ENCODE peak calls at places on chromosomes 13 and 19, in ten cellular contexts. S is fibroblast of lung, N is tibial artery, D is glutamatergic neuron, Y is B cell, O is fibroblast of mammary gland, I is H9, U is GM06990, W is endothelial cell of umbilical vein, K is neural crest cell. F is an unnamed sample.

GRCh38 chr13:32409561-32410440 is 18.1 kb downstream of the N4BP2L1 start:
- DNase-seq in W (peak), I (peak), U (no peak), S (peak), D (peak), N (peak), K (no peak), O (peak), Y (no peak), F (no peak)

GRCh38 chr19:16160445-16160942 is 12.8 kb downstream of the CIB3 start:
- DNase-seq in D (no peak), W (no peak), U (peak), O (no peak), Y (no peak), I (no peak), N (no peak), S (no peak), K (no peak), F (no peak)

GRCh38 chr19:41175825-41176734 is 16.9 kb upstream of the CYP2S1 start:
- DNase-seq in O (peak), S (peak), K (peak), W (no peak), D (no peak), N (peak), I (peak), U (no peak), Y (no peak), F (peak)

GRCh38 chr13:110610955-110611595 is 4.3 kb upstream of the NAXD start:
- DNase-seq in S (peak), Y (peak), U (peak), W (no peak), K (no peak), O (no peak), N (no peak), D (no peak), I (no peak), F (no peak)

GRCh38 chr13:20101467-20102316 is 59.2 kb downstream of the GJA3 start:
- DNase-seq in I (no peak), W (no peak), N (no peak), D (no peak), U (no peak), Y (no peak), S (no peak), K (no peak), O (no peak), F (no peak)

GRCh38 chr13:100673831-100674362 is 698 bp downstream of the TMTC4 start:
- DNase-seq in W (peak), N (no peak), U (peak), D (no peak), K (no peak), S (peak), O (peak), Y (peak), I (no peak), F (peak)

GRCh38 chr13:88288326-88288725 is 617.2 kb downstream of the SLITRK5 start:
- DNase-seq in O (no peak), D (no peak), U (no peak), K (no peak), Y (no peak), S (no peak), N (no peak), I (no peak), W (no peak), F (no peak)

GRCh38 chr19:17202249-17202648 is 12.9 kb upstream of the USE1 start:
- DNase-seq in O (peak), I (no peak), D (no peak), K (no peak), U (no peak), Y (no peak), N (no peak), S (no peak), W (peak), F (no peak)

GRCh38 chr19:47445937-47446402 is 25.7 kb downstream of the SLC8A2 start:
- DNase-seq in S (no peak), K (no peak), W (no peak), O (no peak), N (no peak), D (peak), Y (peak), I (peak), U (peak), F (peak)

GRCh38 chr19:55454787-55455243 is 6.6 kb downstream of the ISOC2 start:
- DNase-seq in O (peak), W (peak), K (peak), Y (peak), S (peak), N (no peak), I (peak), U (no peak), D (peak), F (peak)

GRCh38 chr13:113415032-113415431 is 38.3 kb downstream of the ADPRHL1 start:
- DNase-seq in K (no peak), N (no peak), I (no peak), U (no peak), W (no peak), S (no peak), Y (no peak), O (no peak), D (no peak), F (no peak)

GRCh38 chr13:26660185-26660584 is 100.4 kb downstream of the GPR12 start:
- DNase-seq in N (no peak), S (no peak), U (no peak), O (no peak), Y (no peak), W (no peak), D (no peak), I (no peak), K (no peak), F (no peak)

GRCh38 chr19:5349041-5349440 is 8.4 kb upstream of the PTPRS start:
- DNase-seq in N (no peak), O (no peak), D (no peak), W (no peak), K (no peak), Y (no peak), I (no peak), U (no peak), S (no peak), F (peak)

GRCh38 chr13:31234729-31235128 is 35.0 kb downstream of the B3GLCT start:
- DNase-seq in U (no peak), S (no peak), K (no peak), Y (no peak), N (no peak), O (peak), W (no peak), D (no peak), I (peak), F (no peak)

GRCh38 chr19:57351867-57352266 is 796 bp downstream of the ZNF304 start:
- DNase-seq in O (peak), D (no peak), U (no peak), N (no peak), W (no peak), Y (no peak), I (no peak), S (no peak), K (no peak), F (no peak)

GRCh38 chr13:111900390-111901180 is 166.4 kb upstream of the SOX1 start:
- DNase-seq in W (no peak), U (no peak), I (peak), S (no peak), O (no peak), D (no peak), K (no peak), N (no peak), Y (no peak), F (no peak)

GRCh38 chr13:37202264-37202663 is 96.8 kb upstream of the CSNK1A1L start:
- DNase-seq in K (no peak), D (no peak), O (no peak), U (no peak), N (no peak), S (peak), Y (no peak), W (no peak), I (no peak), F (no peak)

GRCh38 chr19:43790587-43790986 is 9.8 kb upstream of the KCNN4 start:
- DNase-seq in Y (no peak), S (no peak), I (no peak), O (no peak), U (no peak), K (no peak), D (no peak), W (no peak), N (no peak), F (no peak)

GRCh38 chr19:33348301-33349010 is 25.1 kb upstream of the CEBPG start:
- DNase-seq in S (no peak), N (peak), W (no peak), U (no peak), D (no peak), I (no peak), K (no peak), O (peak), Y (no peak), F (no peak)

GRCh38 chr13:113730145-113730750 is 28.8 kb upstream of the TMEM255B start:
- DNase-seq in I (no peak), S (no peak), D (no peak), W (no peak), K (no peak), Y (no peak), O (no peak), U (no peak), N (no peak), F (no peak)

GRCh38 chr13:68190826-68191225 is 960.7 kb upstream of the PCDH9 start:
- DNase-seq in K (no peak), N (no peak), D (no peak), I (no peak), S (peak), Y (no peak), O (peak), W (no peak), U (no peak), F (peak)

GRCh38 chr19:35395762-35396199 is 24.9 kb downstream of the GPR42 start:
- DNase-seq in W (no peak), I (peak), K (peak), D (peak), O (no peak), U (no peak), Y (no peak), N (no peak), S (no peak), F (no peak)

GRCh38 chr13:74290324-74290773 is 156.1 kb upstream of the KLF12 start:
- DNase-seq in S (peak), W (peak), I (peak), Y (peak), O (peak), N (no peak), U (peak), K (peak), D (no peak), F (no peak)

GRCh38 chr19:33301011-33301899 is 1.1 kb downstream of the CEBPA start:
- DNase-seq in I (no peak), Y (peak), K (no peak), O (no peak), W (no peak), U (no peak), D (peak), N (no peak), S (no peak), F (no peak)

GRCh38 chr19:55795021-55795420 is 26.1 kb downstream of the RFPL4AL1 start:
- DNase-seq in S (no peak), N (no peak), U (no peak), D (no peak), K (no peak), I (no peak), Y (no peak), O (no peak), W (no peak), F (no peak)

GRCh38 chr13:25112856-25113255 is 16.9 kb downstream of the PABPC3 start:
- DNase-seq in K (no peak), S (no peak), Y (no peak), I (no peak), O (no peak), W (no peak), D (no peak), N (no peak), U (no peak), F (no peak)

GRCh38 chr13:50026788-50027473 is 11.7 kb downstream of the KCNRG start:
- DNase-seq in U (peak), I (no peak), S (no peak), W (no peak), Y (peak), O (no peak), N (no peak), K (no peak), D (no peak), F (no peak)

GRCh38 chr13:102799544-102800144 is 725 bp downstream of the BIVM start:
- DNase-seq in I (peak), S (peak), W (no peak), K (peak), D (peak), U (no peak), O (peak), Y (no peak), N (no peak), F (no peak)

GRCh38 chr19:2476451-2477140 is 669 bp downstream of the GADD45B start:
- DNase-seq in I (no peak), O (peak), Y (peak), U (peak), N (peak), W (peak), S (no peak), K (no peak), D (no peak), F (no peak)

GRCh38 chr19:40512473-40513344 is 45.9 kb downstream of the SPTBN4 start:
- DNase-seq in W (no peak), D (peak), K (peak), S (no peak), Y (no peak), N (no peak), I (peak), O (no peak), U (no peak), F (no peak)

GRCh38 chr13:67557642-67558241 is 327.6 kb upstream of the PCDH9 start:
- DNase-seq in S (peak), U (no peak), W (no peak), O (no peak), K (no peak), I (no peak), D (no peak), N (no peak), Y (no peak), F (no peak)

GRCh38 chr13:51518847-51519246 is 65.4 kb upstream of the WDFY2 start:
- DNase-seq in D (no peak), U (no peak), I (no peak), S (no peak), W (no peak), K (no peak), O (peak), Y (no peak), N (no peak), F (no peak)

GRCh38 chr19:38650911-38651584 is 3.6 kb downstream of the ACTN4 start:
- DNase-seq in U (no peak), S (peak), W (peak), Y (no peak), K (no peak), O (peak), I (no peak), N (peak), D (no peak), F (no peak)

GRCh38 chr13:22278336-22278929 is 607.6 kb downstream of the FGF9 start:
- DNase-seq in W (no peak), N (peak), D (peak), Y (peak), S (peak), U (peak), K (peak), O (peak), I (peak), F (peak)

GRCh38 chr13:24254151-24254810 is 55.1 kb upstream of the C1QTNF9 start:
- DNase-seq in S (peak), W (no peak), Y (peak), D (no peak), I (no peak), U (no peak), N (no peak), O (peak), K (no peak), F (no peak)

GRCh38 chr13:40664100-40665060 is 2.1 kb downstream of the FOXO1 start:
- DNase-seq in U (peak), N (peak), Y (peak), S (peak), I (peak), D (peak), K (peak), O (no peak), W (peak), F (peak)

GRCh38 chr19:47663435-47663910 is 49.7 kb upstream of the EHD2 start:
- DNase-seq in N (no peak), S (peak), U (no peak), I (no peak), D (no peak), K (no peak), Y (no peak), O (peak), W (no peak), F (peak)

GRCh38 chr19:12365372-12366162 is at the start of gene ZNF442:
- DNase-seq in N (peak), D (peak), K (peak), S (peak), Y (peak), I (peak), U (peak), W (peak), O (peak), F (peak)

GRCh38 chr19:53969366-53969765 is 6.6 kb downstream of the CACNG8 start:
- DNase-seq in S (no peak), K (no peak), W (no peak), Y (no peak), N (no peak), O (no peak), U (no peak), I (no peak), D (no peak), F (no peak)

DNA sequence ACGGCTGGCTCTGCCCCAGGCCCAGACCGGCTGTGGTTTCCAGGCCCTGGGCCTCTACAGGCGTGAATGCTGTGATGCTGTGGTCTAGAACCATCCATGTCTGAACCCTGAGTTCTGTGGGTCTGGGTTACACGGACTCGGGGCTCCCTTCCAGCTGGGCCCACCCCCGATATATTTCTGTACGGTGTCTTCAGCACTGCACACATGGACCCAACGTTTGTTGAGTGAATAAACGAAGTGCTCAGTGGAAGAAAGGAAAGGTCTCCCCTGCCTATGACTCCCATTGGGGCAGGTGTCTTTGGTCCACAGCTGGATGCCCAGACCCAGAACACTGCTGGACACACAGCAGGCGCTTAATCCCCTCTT is 6.7 kb downstream of the TEKTIP1 start:
- DNase-seq in U (no peak), K (no peak), N (no peak), S (no peak), I (no peak), D (no peak), W (no peak), Y (no peak), O (no peak), F (no peak)
- TF ChIP-seq CTCF in U (no peak), K (no peak), N (no peak), S (no peak), I (no peak), D (no peak), W (no peak), Y (no peak), O (no peak), F (no peak)

DNA sequence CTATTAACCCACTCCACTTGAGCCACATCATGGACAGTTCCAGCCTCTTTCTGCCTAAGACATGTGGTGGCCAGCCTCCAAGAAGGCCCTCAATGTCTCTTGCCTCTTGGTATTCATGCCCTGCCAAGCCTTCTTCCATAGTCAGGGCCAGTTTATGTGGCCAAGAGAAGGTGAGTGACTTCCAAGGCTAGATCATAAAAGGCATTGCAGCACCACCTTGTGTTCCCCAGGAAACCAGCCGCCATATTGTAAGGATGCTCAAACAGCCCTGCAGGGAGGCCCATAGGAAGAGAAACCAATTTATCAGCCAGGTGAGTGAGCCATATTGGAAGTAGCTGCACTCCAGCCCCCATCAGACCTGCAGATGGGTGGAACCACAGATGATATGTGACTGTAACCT is 12.3 kb upstream of the DNMT1 start:
- DNase-seq in W (no peak), K (no peak), S (no peak), I (no peak), N (no peak), U (no peak), Y (no peak), D (no peak), O (no peak), F (no peak)
- TF ChIP-seq CTCF in W (no peak), K (no peak), S (no peak), I (peak), N (no peak), U (no peak), Y (no peak), D (no peak), O (no peak), F (no peak)

DNA sequence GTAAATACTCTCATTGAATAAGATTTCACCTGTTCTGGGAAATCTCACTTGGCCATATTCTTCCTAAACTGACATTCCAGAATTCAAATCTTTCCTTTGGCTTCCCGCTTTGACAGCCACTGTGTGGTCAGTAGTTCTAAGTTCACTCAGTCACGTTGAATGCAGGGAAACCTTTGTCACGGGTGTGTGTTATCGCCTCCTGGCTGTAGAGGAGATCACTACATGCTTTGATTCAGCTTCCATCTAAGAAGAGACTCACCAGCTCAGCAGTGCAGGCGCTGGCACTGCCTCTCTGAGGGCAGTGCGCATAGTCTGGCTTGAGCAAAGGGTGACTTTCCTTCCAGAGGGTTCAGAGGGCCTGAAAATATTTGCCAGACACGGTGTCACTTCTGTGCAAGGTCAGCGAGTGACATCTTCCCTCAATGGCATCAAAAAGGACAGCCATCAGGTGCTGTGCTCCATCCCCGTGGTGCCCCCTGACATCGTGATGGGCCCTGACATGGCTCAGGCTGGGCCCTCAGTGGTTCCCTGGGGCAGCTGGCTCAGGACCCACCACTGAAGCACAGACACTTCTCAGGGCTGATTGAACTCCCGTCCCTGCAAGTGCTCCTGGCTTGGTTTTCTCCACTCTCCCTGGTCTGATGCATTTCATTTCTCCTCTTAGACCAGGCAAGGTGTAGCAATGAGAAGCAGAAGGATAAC is 635.4 kb upstream of the ARGLU1 start:
- DNase-seq in N (no peak), U (no peak), Y (no peak), K (peak), I (peak), O (peak), D (peak), W (peak), S (peak), F (peak)
- TF ChIP-seq CTCF in N (no peak), U (peak), Y (no peak), K (peak), I (peak), O (peak), D (peak), W (peak), S (no peak), F (no peak)

DNA sequence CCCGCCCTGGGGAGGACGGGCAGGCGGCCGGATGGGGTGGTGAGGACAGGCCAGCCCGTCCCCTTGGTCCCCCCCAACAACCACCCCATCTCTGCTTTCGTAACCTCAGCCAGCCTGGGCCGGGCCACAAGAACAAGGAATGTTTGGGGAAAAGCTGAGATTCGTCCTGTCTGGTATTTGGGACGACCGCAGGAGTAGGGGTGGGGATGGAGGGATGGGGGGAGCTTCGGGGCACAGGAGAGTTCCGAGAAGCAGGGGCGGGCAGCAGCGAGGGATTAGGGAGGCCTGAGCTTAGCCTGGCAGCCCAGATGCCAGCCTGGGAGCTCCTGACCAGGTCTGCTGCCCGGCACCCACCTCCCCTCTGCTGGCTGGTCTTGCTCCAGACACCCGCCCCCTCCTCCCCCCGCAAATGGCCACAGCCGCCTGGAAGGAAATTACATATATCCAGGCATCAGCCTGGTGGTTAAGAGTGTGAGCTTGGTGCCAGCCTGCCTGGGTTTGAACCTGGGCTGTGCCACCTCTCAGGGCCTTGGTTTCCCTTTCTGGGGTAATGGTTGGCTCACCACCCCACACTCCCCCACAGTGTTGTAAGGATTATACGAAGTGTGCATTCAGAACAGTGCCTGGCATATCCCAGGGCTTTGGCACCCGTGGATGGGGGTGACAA is at the start of gene PODNL1:
- DNase-seq in K (no peak), N (peak), S (peak), U (no peak), D (no peak), W (no peak), I (no peak), Y (no peak), O (peak), F (no peak)
- TF ChIP-seq CTCF in K (no peak), N (no peak), S (no peak), U (no peak), D (no peak), W (no peak), I (no peak), Y (no peak), O (no peak), F (no peak)